ENCODE peak calls at places on chromosome 21, in four cellular contexts. One of them, this sample, is unnamed.

GRCh38 chr21:39538453-39539042 is 74.2 kb upstream of the B3GALT5 start:
- ATAC-seq in K562: no peak
- ATAC-seq in upper lobe of left lung: no peak
- ATAC-seq in HepG2: no peak
- ATAC-seq in this sample: no peak

GRCh38 chr21:39124852-39125251 is 58.4 kb downstream of the PSMG1 start:
- ATAC-seq in K562: no peak
- ATAC-seq in upper lobe of left lung: no peak
- ATAC-seq in HepG2: no peak
- ATAC-seq in this sample: no peak

GRCh38 chr21:35559128-35559831 is 501.0 kb downstream of the SETD4 start:
- ATAC-seq in K562: no peak
- ATAC-seq in upper lobe of left lung: peak; percentile 44
- ATAC-seq in HepG2: no peak
- ATAC-seq in this sample: no peak

GRCh38 chr21:41396452-41397107 is 29.5 kb upstream of the MX1 start:
- ATAC-seq in K562: no peak
- ATAC-seq in upper lobe of left lung: peak; percentile 88
- ATAC-seq in HepG2: no peak
- ATAC-seq in this sample: peak; percentile 70

GRCh38 chr21:38272215-38272614 is 15.4 kb downstream of the KCNJ15 start:
- ATAC-seq in K562: no peak
- ATAC-seq in upper lobe of left lung: no peak
- ATAC-seq in HepG2: no peak
- ATAC-seq in this sample: no peak

GRCh38 chr21:42844411-42845113 is 34.8 kb downstream of the WDR4 start:
- ATAC-seq in K562: no peak
- ATAC-seq in upper lobe of left lung: peak; percentile 41
- ATAC-seq in HepG2: no peak
- ATAC-seq in this sample: peak; percentile 71

GRCh38 chr21:34614693-34615486 is at the start of gene RCAN1:
- ATAC-seq in K562: peak; percentile 99
- ATAC-seq in upper lobe of left lung: peak; percentile 98
- ATAC-seq in HepG2: peak; percentile 97
- ATAC-seq in this sample: peak; percentile 98

GRCh38 chr21:36241717-36242116 is 78.3 kb upstream of the MORC3 start:
- ATAC-seq in K562: no peak
- ATAC-seq in upper lobe of left lung: no peak
- ATAC-seq in HepG2: no peak
- ATAC-seq in this sample: no peak

GRCh38 chr21:43924421-43925095 is 59.5 kb downstream of the AGPAT3 start:
- ATAC-seq in K562: no peak
- ATAC-seq in upper lobe of left lung: no peak
- ATAC-seq in HepG2: no peak
- ATAC-seq in this sample: no peak

GRCh38 chr21:27448960-27449359 is 482.1 kb upstream of the ADAMTS5 start:
- ATAC-seq in K562: no peak
- ATAC-seq in upper lobe of left lung: no peak
- ATAC-seq in HepG2: no peak
- ATAC-seq in this sample: peak; percentile 72

GRCh38 chr21:34261841-34262832 is 101.7 kb upstream of the KCNE2 start:
- ATAC-seq in K562: no peak
- ATAC-seq in upper lobe of left lung: no peak
- ATAC-seq in HepG2: no peak
- ATAC-seq in this sample: peak; percentile 79

GRCh38 chr21:35275776-35276175 is 226.7 kb upstream of the RUNX1 start:
- ATAC-seq in K562: no peak
- ATAC-seq in upper lobe of left lung: no peak
- ATAC-seq in HepG2: no peak
- ATAC-seq in this sample: no peak

GRCh38 chr21:31943586-31943985 is 70.8 kb downstream of the HUNK start:
- ATAC-seq in K562: no peak
- ATAC-seq in upper lobe of left lung: no peak
- ATAC-seq in HepG2: no peak
- ATAC-seq in this sample: no peak

GRCh38 chr21:39055167-39055767 is 128.0 kb downstream of the PSMG1 start:
- ATAC-seq in K562: no peak
- ATAC-seq in upper lobe of left lung: no peak
- ATAC-seq in HepG2: no peak
- ATAC-seq in this sample: peak; percentile 64

GRCh38 chr21:25487046-25487594 is 120.2 kb downstream of the MRPL39 start:
- ATAC-seq in K562: no peak
- ATAC-seq in upper lobe of left lung: no peak
- ATAC-seq in HepG2: no peak
- ATAC-seq in this sample: no peak

GRCh38 chr21:34702341-34702807 is 33.6 kb downstream of the CLIC6 start:
- ATAC-seq in K562: peak; percentile 27
- ATAC-seq in upper lobe of left lung: peak; percentile 90
- ATAC-seq in HepG2: no peak
- ATAC-seq in this sample: peak; percentile 84

GRCh38 chr21:43762303-43763128 is 13.6 kb downstream of the CSTB start:
- ATAC-seq in K562: no peak
- ATAC-seq in upper lobe of left lung: no peak
- ATAC-seq in HepG2: no peak
- ATAC-seq in this sample: no peak

GRCh38 chr21:31012133-31013089 is 25.9 kb downstream of the KRTAP19-8 start:
- ATAC-seq in K562: no peak
- ATAC-seq in upper lobe of left lung: no peak
- ATAC-seq in HepG2: no peak
- ATAC-seq in this sample: no peak

GRCh38 chr21:34994646-34995631 is 54.2 kb downstream of the RUNX1 start:
- ATAC-seq in K562: peak; percentile 54
- ATAC-seq in upper lobe of left lung: peak; percentile 50
- ATAC-seq in HepG2: no peak
- ATAC-seq in this sample: no peak

GRCh38 chr21:39847877-39848276 is 19.4 kb upstream of the PCP4 start:
- ATAC-seq in K562: no peak
- ATAC-seq in upper lobe of left lung: no peak
- ATAC-seq in HepG2: no peak
- ATAC-seq in this sample: no peak

GRCh38 chr21:38777521-38777920 is 28.2 kb upstream of the ETS2 start:
- ATAC-seq in K562: no peak
- ATAC-seq in upper lobe of left lung: no peak
- ATAC-seq in HepG2: no peak
- ATAC-seq in this sample: no peak

GRCh38 chr21:33437140-33437539 is 33.9 kb downstream of the IFNGR2 start:
- ATAC-seq in K562: no peak
- ATAC-seq in upper lobe of left lung: no peak
- ATAC-seq in HepG2: no peak
- ATAC-seq in this sample: no peak

GRCh38 chr21:37455504-37455911 is 88.9 kb downstream of the DYRK1A start:
- ATAC-seq in K562: peak; percentile 64
- ATAC-seq in upper lobe of left lung: no peak
- ATAC-seq in HepG2: no peak
- ATAC-seq in this sample: no peak

DNA sequence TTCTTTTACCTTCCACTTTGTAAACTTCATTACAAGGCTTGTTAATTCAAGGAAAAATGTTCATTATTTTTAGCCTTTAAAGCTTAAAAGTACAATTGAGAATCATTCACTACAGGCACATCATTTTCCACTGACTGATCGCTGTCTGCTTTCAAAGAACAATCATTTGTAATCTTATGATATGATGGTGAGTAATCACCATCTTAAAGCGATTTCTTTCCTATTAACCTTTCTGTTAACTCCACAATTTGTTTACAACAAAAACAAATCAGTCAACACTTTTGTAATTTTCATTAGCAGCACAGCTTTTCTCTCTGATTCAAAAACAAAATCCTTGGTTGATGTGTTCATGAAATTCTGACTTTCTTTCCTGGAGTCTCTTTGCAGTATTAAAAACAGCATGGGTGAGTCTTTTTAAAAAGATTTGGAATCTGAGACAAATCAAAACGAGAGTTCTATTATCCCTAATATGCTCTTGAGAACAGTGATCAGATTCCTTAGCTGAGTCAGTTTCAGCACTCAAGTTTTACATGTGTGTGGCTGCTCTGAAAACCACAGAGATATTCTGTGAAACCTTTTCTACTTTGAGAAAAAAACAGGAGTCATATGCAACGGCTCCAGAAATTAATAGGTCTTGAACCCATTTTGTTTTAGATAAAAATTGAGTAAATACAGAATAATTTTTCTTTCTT is 145.8 kb upstream of the TMPRSS15 start:
- ATAC-seq in K562: no peak
- ATAC-seq in upper lobe of left lung: no peak
- ATAC-seq in HepG2: no peak
- ATAC-seq in this sample: no peak
- TF ChIP-seq EP300 in K562: no peak
- TF ChIP-seq EP300 in upper lobe of left lung: no peak
- TF ChIP-seq EP300 in HepG2: no peak
- TF ChIP-seq EP300 in this sample: no peak

DNA sequence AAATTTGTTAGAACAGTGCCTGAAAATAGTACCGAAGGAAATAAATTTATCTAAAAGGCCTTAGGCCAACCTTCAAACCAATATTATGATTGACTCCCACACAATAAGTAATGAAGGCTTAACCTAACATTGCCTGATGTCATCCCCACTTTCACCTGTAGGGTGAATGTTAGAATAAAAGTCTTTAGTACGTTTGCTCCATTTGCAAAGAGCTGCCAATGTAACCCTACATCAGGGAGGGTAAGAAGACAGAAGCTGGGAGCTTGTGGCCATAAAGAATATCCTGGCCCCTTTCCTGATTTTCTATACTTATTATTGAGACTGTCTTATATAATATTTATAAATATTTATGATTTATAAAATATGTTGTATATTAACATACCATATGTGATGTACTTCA is 661.8 kb upstream of the CXADR start:
- ATAC-seq in K562: no peak
- ATAC-seq in upper lobe of left lung: no peak
- ATAC-seq in HepG2: peak; percentile 38
- ATAC-seq in this sample: no peak
- TF ChIP-seq CTCF in K562: no peak
- TF ChIP-seq CTCF in upper lobe of left lung: no peak
- TF ChIP-seq CTCF in HepG2: no peak
- TF ChIP-seq CTCF in this sample: no peak

GRCh38 chr21:45302082-45303061 is 14.7 kb upstream of the POFUT2 start:
- ATAC-seq in K562: no peak
- ATAC-seq in upper lobe of left lung: peak; percentile 78
- ATAC-seq in HepG2: no peak
- ATAC-seq in this sample: peak; percentile 71
- TF ChIP-seq EP300 in K562: no peak
- TF ChIP-seq EP300 in upper lobe of left lung: peak; percentile 81
- TF ChIP-seq EP300 in HepG2: no peak
- TF ChIP-seq EP300 in this sample: no peak

DNA sequence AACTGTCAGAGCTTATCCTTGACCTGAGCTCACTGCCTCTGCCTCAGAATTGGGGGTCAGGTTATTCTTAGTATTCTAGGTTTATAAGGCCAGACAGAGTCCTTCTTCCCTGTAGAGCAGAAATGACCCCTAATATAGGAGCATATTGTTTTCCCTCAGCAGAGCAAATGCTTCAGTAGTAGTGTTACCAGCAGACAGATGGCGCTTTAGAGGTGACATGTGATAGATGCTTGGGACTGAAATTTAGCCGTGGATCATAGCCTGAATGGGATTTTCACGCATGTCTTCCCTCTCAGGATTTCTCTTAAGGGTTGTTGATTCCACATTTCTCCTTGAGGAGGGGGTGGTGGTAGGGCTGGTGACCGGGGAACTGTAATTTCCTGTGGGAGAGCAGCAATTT is 24.5 kb downstream of the ADARB1 start:
- ATAC-seq in K562: peak; percentile 82
- ATAC-seq in upper lobe of left lung: no peak
- ATAC-seq in HepG2: peak; percentile 70
- ATAC-seq in this sample: no peak
- TF ChIP-seq CTCF in K562: peak; percentile 65
- TF ChIP-seq CTCF in upper lobe of left lung: no peak
- TF ChIP-seq CTCF in HepG2: peak; percentile 57
- TF ChIP-seq CTCF in this sample: peak; percentile 22

GRCh38 chr21:45386728-45387371 is 18.1 kb upstream of the COL18A1 start:
- ATAC-seq in K562: peak; percentile 20
- ATAC-seq in upper lobe of left lung: peak; percentile 62
- ATAC-seq in HepG2: peak; percentile 46
- ATAC-seq in this sample: peak; percentile 72
- TF ChIP-seq EP300 in K562: no peak
- TF ChIP-seq EP300 in upper lobe of left lung: no peak
- TF ChIP-seq EP300 in HepG2: no peak
- TF ChIP-seq EP300 in this sample: no peak

DNA sequence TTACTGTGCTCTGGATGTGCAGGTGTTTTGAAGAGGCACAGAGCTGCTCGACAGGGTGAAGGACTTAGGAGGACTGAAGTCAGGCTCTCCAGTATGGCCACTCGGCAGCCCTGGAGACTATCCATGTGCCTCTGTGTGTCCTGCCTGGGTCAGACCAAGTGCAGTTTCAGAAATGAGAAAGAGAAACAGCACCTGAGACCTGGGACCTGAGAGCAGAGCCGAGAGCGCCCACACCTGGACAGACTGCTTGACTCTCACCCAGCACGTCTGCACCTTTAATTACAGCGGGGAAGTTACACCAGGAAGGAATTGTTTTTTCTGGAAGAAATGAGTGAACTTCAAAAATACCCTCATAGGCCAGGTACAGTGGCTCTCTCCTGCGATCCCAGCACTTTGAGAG is 59.7 kb upstream of the COL6A1 start:
- ATAC-seq in K562: no peak
- ATAC-seq in upper lobe of left lung: no peak
- ATAC-seq in HepG2: no peak
- ATAC-seq in this sample: no peak
- TF ChIP-seq CTCF in K562: no peak
- TF ChIP-seq CTCF in upper lobe of left lung: no peak
- TF ChIP-seq CTCF in HepG2: no peak
- TF ChIP-seq CTCF in this sample: no peak

DNA sequence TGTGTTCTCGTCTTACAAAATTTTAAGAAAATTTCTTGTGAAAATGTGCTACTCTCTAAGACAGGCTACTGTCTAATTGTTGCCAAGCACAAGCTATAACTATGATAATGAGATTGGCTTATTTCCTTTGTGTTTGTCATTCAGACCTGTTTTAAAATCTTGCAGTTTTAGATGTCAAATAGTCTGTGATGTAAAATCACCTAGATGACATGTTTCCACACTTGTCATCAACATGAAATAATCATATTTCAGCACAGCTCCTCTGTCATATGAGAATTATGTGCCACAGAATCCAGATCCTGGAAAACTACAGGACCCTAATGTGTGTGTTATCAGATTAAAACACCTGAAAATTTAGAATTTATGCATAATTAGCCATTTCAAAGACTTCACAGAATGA is 539.7 kb downstream of the USP25 start:
- ATAC-seq in K562: no peak
- ATAC-seq in upper lobe of left lung: no peak
- ATAC-seq in HepG2: no peak
- ATAC-seq in this sample: no peak
- TF ChIP-seq EP300 in K562: no peak
- TF ChIP-seq EP300 in upper lobe of left lung: no peak
- TF ChIP-seq EP300 in HepG2: no peak
- TF ChIP-seq EP300 in this sample: no peak